ENCODE peak calls at places on chromosome 13, in five cellular contexts. D is fibroblast of pulmonary artery, W is psoas muscle, Z is astrocyte of the spinal cord, L is mammary epithelial cell. R is an unnamed sample.

GRCh38 chr13:63010072-63010658 is 1594.5 kb upstream of the PCDH20 start:
- DNase-seq in Z (no peak), L (no peak), W (no peak), D (no peak), R (no peak)

GRCh38 chr13:62014299-62014698 is 598.6 kb upstream of the PCDH20 start:
- DNase-seq in D (peak), Z (peak), L (no peak), W (no peak), R (peak)

GRCh38 chr13:85549819-85550218 is 249.4 kb downstream of the SLITRK6 start:
- DNase-seq in L (no peak), D (no peak), W (no peak), Z (no peak), R (no peak)

GRCh38 chr13:81929988-81930387 is 1589.1 kb upstream of the SPRY2 start:
- DNase-seq in L (peak), W (no peak), Z (peak), D (peak), R (peak)

GRCh38 chr13:113209336-113209879 is at the start of gene CUL4A:
- DNase-seq in D (peak), W (peak), L (peak), Z (peak), R (peak)

GRCh38 chr13:107807306-107808073 is 407.8 kb downstream of the LIG4 start:
- DNase-seq in Z (no peak), W (no peak), D (peak), L (no peak), R (no peak)

GRCh38 chr13:113002891-113003290 is 33.9 kb downstream of the MCF2L start:
- DNase-seq in L (no peak), Z (no peak), W (no peak), D (no peak), R (no peak)

GRCh38 chr13:99386495-99386894 is 79.3 kb upstream of the GPR183 start:
- DNase-seq in W (no peak), L (no peak), Z (no peak), D (no peak), R (no peak)

GRCh38 chr13:111258637-111259036 is 61.8 kb upstream of the TEX29 start:
- DNase-seq in L (no peak), Z (no peak), W (no peak), D (no peak), R (no peak)

GRCh38 chr13:108787709-108788394 is 158.4 kb downstream of the MYO16 start:
- DNase-seq in Z (no peak), W (no peak), L (no peak), D (no peak), R (no peak)

GRCh38 chr13:114128624-114129522 is 3.5 kb downstream of the RASA3 start:
- DNase-seq in D (peak), L (no peak), W (peak), Z (peak), R (peak)

GRCh38 chr13:40153516-40153915 is 498.1 kb downstream of the COG6 start:
- DNase-seq in D (no peak), L (no peak), W (no peak), Z (no peak), R (no peak)
- TF ChIP-seq CTCF in D (no peak), L (no peak), W (no peak), Z (no peak), R (no peak)

GRCh38 chr13:80235131-80235530 is 105.8 kb downstream of the SPRY2 start:
- DNase-seq in Z (peak), D (peak), W (no peak), L (no peak), R (no peak)

GRCh38 chr13:80237646-80238045 is 103.3 kb downstream of the SPRY2 start:
- DNase-seq in Z (no peak), D (peak), W (no peak), L (no peak), R (no peak)

GRCh38 chr13:80239571-80240255 is 101.2 kb downstream of the SPRY2 start:
- DNase-seq in Z (peak), D (no peak), L (no peak), W (no peak), R (peak)

GRCh38 chr13:80239116-80239515 is 101.8 kb downstream of the SPRY2 start:
- DNase-seq in L (no peak), W (no peak), Z (no peak), D (no peak), R (no peak)

GRCh38 chr13:80235559-80236296 is 105.2 kb downstream of the SPRY2 start:
- DNase-seq in D (peak), W (no peak), Z (peak), L (peak), R (peak)
- H3K4me3 ChIP-seq in D (no peak), W (no peak), Z (no peak), L (no peak), R (no peak)

GRCh38 chr13:73722120-73722519 is 412.1 kb downstream of the KLF12 start:
- DNase-seq in Z (peak), W (no peak), D (peak), L (peak), R (peak)
- TF ChIP-seq CTCF in Z (peak), W (no peak), D (peak), L (peak), R (peak)

GRCh38 chr13:52847682-52848432 is 583 bp downstream of the PCDH8 start:
- DNase-seq in Z (no peak), D (no peak), L (no peak), W (no peak), R (no peak)

GRCh38 chr13:52845766-52846566 is 2.5 kb downstream of the PCDH8 start:
- DNase-seq in W (peak), D (peak), L (no peak), Z (peak), R (peak)

GRCh38 chr13:52846567-52847321 is 1.7 kb downstream of the PCDH8 start:
- DNase-seq in W (peak), D (peak), L (peak), Z (no peak), R (peak)

GRCh38 chr13:52848455-52849190 is at the start of gene PCDH8:
- DNase-seq in W (no peak), D (no peak), L (no peak), Z (no peak), R (no peak)

GRCh38 chr13:52847322-52847681 is 1.1 kb downstream of the PCDH8 start:
- DNase-seq in L (no peak), W (no peak), D (no peak), Z (no peak), R (no peak)
- H3K4me3 ChIP-seq in L (no peak), W (peak), D (no peak), Z (no peak), R (no peak)

DNA sequence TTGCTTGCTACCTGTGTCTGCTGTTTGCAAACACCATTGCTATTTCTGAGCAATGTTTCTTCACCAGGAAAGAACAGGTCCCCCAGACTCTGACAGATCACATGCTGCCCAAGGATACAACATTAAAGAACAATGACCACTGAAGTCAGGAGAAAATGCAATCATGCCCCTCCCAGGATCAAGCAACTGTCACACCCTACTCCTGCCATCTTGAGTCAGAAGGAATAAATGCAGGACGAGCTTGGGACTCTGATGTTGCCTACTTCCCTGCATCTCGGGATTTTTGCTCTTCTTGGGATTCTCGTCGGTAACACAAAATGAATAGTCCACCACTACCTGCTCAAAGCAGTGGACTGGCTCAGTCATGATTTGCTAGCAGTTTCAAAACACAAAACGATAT is 490.6 kb downstream of the COG6 start:
- DNase-seq in Z (no peak), L (no peak), D (no peak), W (no peak), R (peak)
- TF ChIP-seq CTCF in Z (no peak), L (no peak), D (no peak), W (no peak), R (peak)